ENCODE peak calls at places on chromosomes 16 and 17, in seven cellular contexts. B is Peyer's patch, Y is Caco-2, W is A549, N is left lung, C is cardiac fibroblast, D is astrocyte of the cerebellum. A is an unnamed sample.

GRCh38 chr16:23920446-23920845 is 84.7 kb downstream of the PRKCB start:
- DNase-seq in D (no peak), Y (no peak), W (no peak), N (no peak), B (no peak), C (no peak), A (no peak)

GRCh38 chr17:43543771-43544575 is 2.2 kb downstream of the ETV4 start:
- DNase-seq in C (no peak), B (no peak), W (no peak), N (no peak), Y (no peak), D (no peak), A (no peak)

GRCh38 chr16:9602201-9602600 is 510.8 kb downstream of the HAPSTR1 start:
- DNase-seq in B (no peak), N (no peak), C (no peak), W (no peak), D (no peak), Y (no peak), A (no peak)

GRCh38 chr16:24858219-24859041 is 12.7 kb downstream of the SLC5A11 start:
- DNase-seq in D (peak; percentile 32), Y (peak; percentile 77), C (peak; percentile 64), N (no peak), B (peak; percentile 73), W (peak; percentile 62), A (no peak)

GRCh38 chr16:21590287-21590686 is 9.1 kb upstream of the METTL9 start:
- DNase-seq in N (no peak), C (peak; percentile 25), W (no peak), B (no peak), Y (no peak), D (no peak), A (no peak)

GRCh38 chr17:80789356-80789902 is 202.2 kb upstream of the CHMP6 start:
- DNase-seq in Y (no peak), W (peak; percentile 40), N (no peak), D (peak; percentile 55), C (peak; percentile 94), B (no peak), A (peak; percentile 56)

GRCh38 chr17:74408262-74408661 is 23.6 kb upstream of the GPRC5C start:
- DNase-seq in N (no peak), W (peak; percentile 75), B (peak; percentile 59), Y (peak; percentile 73), D (no peak), C (peak; percentile 24), A (no peak)

GRCh38 chr16:80233097-80233835 is 307.5 kb upstream of the DYNLRB2 start:
- DNase-seq in N (no peak), B (no peak), Y (no peak), D (no peak), W (no peak), C (no peak), A (no peak)

GRCh38 chr17:40063915-40064531 is 1.3 kb downstream of the THRA start:
- DNase-seq in C (no peak), W (no peak), N (no peak), D (no peak), B (no peak), Y (no peak), A (no peak)

GRCh38 chr16:1712791-1713261 is 6.8 kb downstream of the MAPK8IP3 start:
- DNase-seq in D (no peak), N (no peak), B (no peak), Y (no peak), C (peak; percentile 41), W (no peak), A (no peak)

GRCh38 chr17:71398706-71399620 is 721.9 kb upstream of the SOX9 start:
- DNase-seq in W (no peak), B (no peak), Y (no peak), D (peak; percentile 9), C (no peak), N (no peak), A (no peak)

GRCh38 chr17:78302478-78302877 is 57.4 kb downstream of the SOCS3 start:
- DNase-seq in D (no peak), W (no peak), C (no peak), Y (no peak), N (no peak), B (no peak), A (no peak)

GRCh38 chr17:78305801-78306200 is 54.1 kb downstream of the SOCS3 start:
- DNase-seq in N (no peak), W (no peak), Y (no peak), B (no peak), D (no peak), C (no peak), A (no peak)

GRCh38 chr17:78306913-78307312 is 53.0 kb downstream of the SOCS3 start:
- DNase-seq in C (no peak), B (no peak), N (no peak), W (no peak), D (no peak), Y (no peak), A (no peak)

GRCh38 chr17:78304549-78305037 is 55.3 kb downstream of the SOCS3 start:
- DNase-seq in W (no peak), C (no peak), N (no peak), B (no peak), Y (no peak), D (no peak), A (no peak)

DNA sequence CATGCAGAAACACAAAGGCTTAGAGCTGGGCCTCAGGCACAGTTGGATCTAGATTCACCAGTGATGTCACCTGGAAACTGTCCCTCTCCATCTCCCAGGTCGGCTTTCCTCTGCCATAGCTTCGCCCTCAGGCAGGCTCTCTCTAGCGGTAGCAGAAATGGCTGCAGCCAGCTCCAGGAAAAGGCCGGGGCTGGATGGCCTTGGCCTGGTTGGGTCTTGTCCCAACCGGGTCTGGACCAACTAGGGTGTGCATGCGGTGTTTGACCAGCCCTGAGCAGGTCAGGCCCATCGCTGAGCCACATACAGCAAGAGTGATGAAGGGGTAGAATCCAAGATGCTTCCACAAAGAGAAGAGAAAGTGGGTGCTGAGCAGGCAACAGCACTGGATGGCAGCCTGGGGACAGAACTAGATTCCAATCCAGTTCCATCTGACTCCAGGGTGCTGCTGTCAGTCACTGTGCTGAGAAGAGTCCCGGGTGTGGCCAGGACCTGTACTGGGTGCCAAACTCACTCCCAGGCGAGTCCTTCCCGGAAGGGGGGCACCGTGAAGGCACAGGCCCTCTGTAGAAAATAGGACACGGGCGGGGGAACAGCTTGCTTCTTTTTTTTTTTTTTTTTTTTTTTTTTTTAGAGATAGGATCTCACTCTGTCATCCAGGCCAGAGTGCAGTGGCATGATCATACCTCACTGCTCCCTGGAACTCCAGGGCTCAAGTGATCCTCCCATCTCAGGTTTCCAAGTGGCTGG is 51.8 kb downstream of the SOCS3 start:
- DNase-seq in C (no peak), B (no peak), W (no peak), Y (no peak), N (no peak), D (no peak), A (no peak)
- TF ChIP-seq CTCF in C (no peak), B (no peak), W (no peak), Y (no peak), N (no peak), D (no peak), A (no peak)

GRCh38 chr16:53509906-53510703 is 7.1 kb upstream of the AKTIP start:
- DNase-seq in D (peak; percentile 50), W (peak; percentile 58), Y (peak; percentile 79), N (peak; percentile 86), B (peak; percentile 80), C (peak; percentile 86), A (no peak)
- H3K4me3 ChIP-seq in D (no peak overlapping the region), W (no peak overlapping the region), Y (no peak overlapping the region), N (no peak overlapping the region), B (no peak overlapping the region), C (no peak overlapping the region), A (no peak overlapping the region)

GRCh38 chr16:75096730-75097129 is 19.9 kb downstream of the LDHD start:
- DNase-seq in B (no peak), W (peak; percentile 66), Y (peak; percentile 90), D (peak; percentile 49), N (peak; percentile 71), C (no peak), A (no peak)
- TF ChIP-seq CTCF in B (peak; percentile 9), W (no peak), Y (peak; percentile 79), D (peak; percentile 52), N (peak; percentile 30), C (peak; percentile 38), A (peak; percentile 15)

GRCh38 chr17:27239046-27239445 is 54.9 kb upstream of the WSB1 start:
- DNase-seq in C (no peak), B (peak; percentile 41), Y (no peak), W (no peak), N (no peak), D (no peak), A (no peak)
- H3K4me3 ChIP-seq in C (no peak overlapping the region), B (no peak overlapping the region), Y (no peak overlapping the region), W (no peak overlapping the region), N (no peak overlapping the region), D (no peak overlapping the region), A (no peak overlapping the region)

DNA sequence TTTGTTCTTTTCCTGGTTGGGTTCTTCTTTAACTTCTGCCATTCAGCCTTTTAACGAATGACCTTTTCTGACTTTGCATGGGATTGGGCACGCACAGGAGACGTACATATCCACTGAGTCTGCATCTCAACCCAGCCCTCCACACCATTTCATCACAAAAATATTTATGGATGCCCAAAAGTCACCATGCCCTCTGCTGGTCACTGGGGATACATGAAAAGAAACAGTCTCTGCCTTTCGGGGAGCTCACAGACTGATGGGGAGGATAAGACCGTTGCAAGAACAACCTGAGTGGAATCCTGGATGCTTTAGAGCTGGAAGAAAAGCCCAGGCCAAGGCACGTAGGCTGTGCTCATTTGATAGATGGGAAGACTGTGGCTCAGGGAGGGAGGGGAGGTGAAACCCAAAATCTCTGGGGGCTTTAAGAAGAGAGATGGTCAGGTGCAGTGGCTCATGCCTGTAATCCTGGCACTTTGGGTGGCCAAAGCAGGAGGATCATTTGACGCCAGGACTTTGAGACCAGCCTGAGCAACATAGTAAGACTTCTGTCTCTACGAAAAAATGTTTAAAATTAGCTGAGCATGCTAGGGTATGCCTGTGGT is 7.9 kb upstream of the MT2A start:
- DNase-seq in Y (peak; percentile 58), D (no peak), B (peak; percentile 57), C (peak; percentile 78), W (peak; percentile 87), N (no peak), A (no peak)
- TF ChIP-seq CTCF in Y (peak; percentile 84), D (peak; percentile 83), B (peak; percentile 59), C (peak; percentile 71), W (peak; percentile 74), N (peak; percentile 58), A (peak; percentile 65)

DNA sequence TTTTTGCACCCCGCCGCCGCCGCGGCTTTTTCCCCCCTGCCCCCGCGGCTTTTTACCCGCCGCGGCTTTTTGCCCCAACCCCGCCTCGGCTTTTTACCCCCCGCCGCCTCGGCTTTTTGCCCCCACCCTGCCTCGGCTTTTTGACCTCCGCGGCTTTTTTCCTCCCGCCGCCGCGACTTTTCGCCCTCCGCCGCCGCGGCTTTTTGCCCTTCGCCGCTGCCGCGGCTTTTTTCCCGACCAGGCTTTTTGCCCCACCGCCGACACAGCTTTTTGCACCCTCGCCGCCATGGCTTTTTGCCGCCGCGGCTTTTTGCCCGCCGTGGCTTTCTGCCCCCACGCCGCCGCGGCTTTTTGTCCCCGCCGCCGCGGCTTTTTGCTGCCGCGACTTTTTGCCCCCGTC is 137.0 kb upstream of the TP53TG3D start:
- DNase-seq in N (peak; percentile 68), W (no peak), Y (peak; percentile 3), D (no peak), B (peak; percentile 18), C (no peak), A (no peak)
- H3K4me3 ChIP-seq in N (no peak overlapping the region), W (peak overlapping the region; percentile 64), Y (peak overlapping the region; percentile 40), D (peak overlapping the region; percentile 24), B (peak overlapping the region; percentile 24), C (peak overlapping the region; percentile 59), A (peak overlapping the region; percentile 25)

A was measured in AG04449.